ENCODE peak calls at places on chromosome 9, in nine cellular contexts. One of them, this sample, is unnamed.

GRCh38 chr9:95370064-95370463 is 52.6 kb upstream of the FANCC start:
- DNase-seq in suprapubic skin: no peak
- DNase-seq in psoas muscle: no peak
- DNase-seq in breast epithelium: no peak
- DNase-seq in brain microvascular endothelial cell: no peak
- DNase-seq in naive thymus-derived CD4-positive, alpha-beta T cell: no peak
- DNase-seq in MM.1S: no peak
- DNase-seq in testis: no peak
- DNase-seq in esophagus squamous epithelium: no peak
- DNase-seq in this sample: no peak

GRCh38 chr9:136674786-136675349 is 12.2 kb downstream of the EGFL7 start:
- DNase-seq in breast epithelium: no peak
- DNase-seq in esophagus squamous epithelium: no peak
- DNase-seq in MM.1S: no peak
- DNase-seq in psoas muscle: no peak
- DNase-seq in naive thymus-derived CD4-positive, alpha-beta T cell: no peak
- DNase-seq in testis: no peak
- DNase-seq in suprapubic skin: no peak
- DNase-seq in brain microvascular endothelial cell: no peak
- DNase-seq in this sample: no peak

GRCh38 chr9:118578467-118578866 is 790.8 kb downstream of the BRINP1 start:
- DNase-seq in psoas muscle: no peak
- DNase-seq in testis: no peak
- DNase-seq in MM.1S: no peak
- DNase-seq in brain microvascular endothelial cell: peak
- DNase-seq in suprapubic skin: no peak
- DNase-seq in esophagus squamous epithelium: no peak
- DNase-seq in breast epithelium: no peak
- DNase-seq in naive thymus-derived CD4-positive, alpha-beta T cell: no peak
- DNase-seq in this sample: peak

GRCh38 chr9:94127806-94128205 is 43.5 kb downstream of the PTPDC1 start:
- DNase-seq in testis: no peak
- DNase-seq in brain microvascular endothelial cell: no peak
- DNase-seq in esophagus squamous epithelium: no peak
- DNase-seq in suprapubic skin: no peak
- DNase-seq in breast epithelium: no peak
- DNase-seq in psoas muscle: no peak
- DNase-seq in MM.1S: no peak
- DNase-seq in naive thymus-derived CD4-positive, alpha-beta T cell: no peak
- DNase-seq in this sample: no peak

GRCh38 chr9:83628540-83628939 is 5.6 kb downstream of the IDNK start:
- DNase-seq in naive thymus-derived CD4-positive, alpha-beta T cell: no peak
- DNase-seq in esophagus squamous epithelium: no peak
- DNase-seq in testis: no peak
- DNase-seq in psoas muscle: no peak
- DNase-seq in suprapubic skin: no peak
- DNase-seq in MM.1S: no peak
- DNase-seq in brain microvascular endothelial cell: no peak
- DNase-seq in breast epithelium: no peak
- DNase-seq in this sample: no peak

GRCh38 chr9:134367061-134367460 is 40.8 kb downstream of the RXRA start:
- DNase-seq in suprapubic skin: no peak
- DNase-seq in brain microvascular endothelial cell: no peak
- DNase-seq in psoas muscle: no peak
- DNase-seq in testis: no peak
- DNase-seq in naive thymus-derived CD4-positive, alpha-beta T cell: no peak
- DNase-seq in esophagus squamous epithelium: no peak
- DNase-seq in breast epithelium: no peak
- DNase-seq in MM.1S: no peak
- DNase-seq in this sample: no peak

GRCh38 chr9:93136693-93137092 is 2.6 kb upstream of the NINJ1 start:
- DNase-seq in psoas muscle: peak
- DNase-seq in naive thymus-derived CD4-positive, alpha-beta T cell: no peak
- DNase-seq in esophagus squamous epithelium: no peak
- DNase-seq in breast epithelium: no peak
- DNase-seq in brain microvascular endothelial cell: no peak
- DNase-seq in MM.1S: no peak
- DNase-seq in suprapubic skin: no peak
- DNase-seq in testis: no peak
- DNase-seq in this sample: no peak

GRCh38 chr9:114423181-114423580 is 35.4 kb upstream of the AKNA start:
- DNase-seq in MM.1S: no peak
- DNase-seq in esophagus squamous epithelium: no peak
- DNase-seq in breast epithelium: no peak
- DNase-seq in testis: no peak
- DNase-seq in suprapubic skin: no peak
- DNase-seq in brain microvascular endothelial cell: no peak
- DNase-seq in psoas muscle: no peak
- DNase-seq in naive thymus-derived CD4-positive, alpha-beta T cell: no peak
- DNase-seq in this sample: no peak

GRCh38 chr9:97052735-97053134 is 13.8 kb upstream of the CTSV start:
- DNase-seq in testis: no peak
- DNase-seq in brain microvascular endothelial cell: no peak
- DNase-seq in psoas muscle: no peak
- DNase-seq in naive thymus-derived CD4-positive, alpha-beta T cell: no peak
- DNase-seq in MM.1S: no peak
- DNase-seq in esophagus squamous epithelium: no peak
- DNase-seq in suprapubic skin: no peak
- DNase-seq in breast epithelium: no peak
- DNase-seq in this sample: no peak

DNA sequence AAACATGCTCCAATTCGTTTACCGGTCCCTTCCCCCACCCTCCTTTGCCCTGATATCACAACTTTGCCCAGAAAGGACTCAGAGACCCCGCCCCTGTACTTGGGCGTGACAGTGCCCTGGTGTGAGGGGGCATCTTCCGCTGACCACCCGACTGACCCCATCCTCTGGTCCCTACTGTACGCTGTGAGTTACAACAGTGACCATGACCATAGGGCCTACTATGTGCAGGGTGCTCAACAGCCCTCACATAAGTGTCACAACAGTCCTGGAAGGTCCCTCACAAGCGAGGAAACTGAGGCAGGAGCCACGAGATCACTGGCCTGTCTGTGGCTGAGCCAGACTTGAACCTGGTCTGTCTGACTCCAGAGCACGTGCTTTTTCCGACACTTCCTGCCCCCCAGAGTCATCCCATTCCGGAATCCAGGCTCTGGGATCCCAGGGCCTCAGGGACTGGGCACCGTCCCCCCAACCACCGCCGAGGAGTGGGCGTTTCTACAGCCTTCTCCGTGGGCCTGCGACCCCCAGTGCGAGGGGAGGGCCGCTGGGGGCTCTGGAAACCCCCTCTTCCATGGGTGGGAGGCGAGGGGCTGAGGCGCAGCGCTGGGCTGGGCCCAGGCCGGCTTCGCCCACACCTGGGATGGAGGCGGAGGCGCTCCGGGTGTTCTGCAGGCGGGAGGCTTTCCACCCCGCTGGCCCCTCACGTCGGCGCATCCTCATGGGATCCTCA is 45.7 kb upstream of the GGTA1 start:
- DNase-seq in testis: no peak
- DNase-seq in esophagus squamous epithelium: no peak
- DNase-seq in brain microvascular endothelial cell: no peak
- DNase-seq in naive thymus-derived CD4-positive, alpha-beta T cell: no peak
- DNase-seq in MM.1S: no peak
- DNase-seq in breast epithelium: no peak
- DNase-seq in suprapubic skin: no peak
- DNase-seq in psoas muscle: peak
- DNase-seq in this sample: no peak
- H3K4me3 ChIP-seq in testis: peak
- H3K4me3 ChIP-seq in esophagus squamous epithelium: no peak
- H3K4me3 ChIP-seq in brain microvascular endothelial cell: no peak
- H3K4me3 ChIP-seq in naive thymus-derived CD4-positive, alpha-beta T cell: no peak
- H3K4me3 ChIP-seq in MM.1S: no peak
- H3K4me3 ChIP-seq in breast epithelium: peak
- H3K4me3 ChIP-seq in suprapubic skin: no peak
- H3K4me3 ChIP-seq in psoas muscle: no peak
- H3K4me3 ChIP-seq in this sample: no peak

DNA sequence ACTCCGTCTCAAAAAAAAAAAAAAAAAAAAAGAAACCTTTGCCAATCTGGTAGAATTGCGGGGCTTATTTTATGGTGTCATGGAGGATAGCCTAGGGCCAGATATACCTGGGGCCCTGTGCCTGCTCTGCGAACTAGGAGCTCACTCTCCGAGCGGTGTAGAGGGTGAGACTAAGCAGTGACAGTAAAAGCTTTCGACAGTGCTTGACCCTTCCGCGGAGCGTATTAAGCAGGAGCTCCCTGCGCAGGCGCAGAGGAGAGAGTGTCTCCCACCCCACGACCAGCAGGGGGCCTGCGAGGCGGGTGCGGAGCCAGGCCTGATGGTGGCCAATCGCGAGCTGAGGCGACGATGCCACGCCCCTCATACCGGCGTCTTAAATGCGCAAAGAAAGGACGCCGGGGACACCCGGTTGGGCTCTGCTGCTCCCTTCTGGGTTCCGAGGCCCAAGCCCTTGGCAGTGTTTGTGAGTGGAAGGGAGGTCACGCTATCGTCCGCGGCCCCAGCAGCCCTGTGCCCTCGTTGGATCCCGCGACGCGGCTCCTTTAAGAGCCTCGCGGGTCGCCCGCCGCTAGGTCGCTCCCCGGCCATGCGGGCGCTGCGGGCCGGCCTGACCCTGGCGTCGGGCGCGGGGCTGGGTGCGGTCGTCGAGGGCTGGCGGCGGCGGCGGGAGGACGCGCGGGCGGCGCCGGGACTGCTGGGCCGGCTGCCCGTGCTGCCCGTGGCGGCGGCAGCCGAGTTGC is at the start of gene ENDOG:
- DNase-seq in esophagus squamous epithelium: peak
- DNase-seq in psoas muscle: peak
- DNase-seq in suprapubic skin: peak
- DNase-seq in breast epithelium: peak
- DNase-seq in naive thymus-derived CD4-positive, alpha-beta T cell: peak
- DNase-seq in brain microvascular endothelial cell: peak
- DNase-seq in MM.1S: peak
- DNase-seq in testis: peak
- DNase-seq in this sample: peak
- H3K4me3 ChIP-seq in esophagus squamous epithelium: peak
- H3K4me3 ChIP-seq in psoas muscle: peak
- H3K4me3 ChIP-seq in suprapubic skin: peak
- H3K4me3 ChIP-seq in breast epithelium: peak
- H3K4me3 ChIP-seq in naive thymus-derived CD4-positive, alpha-beta T cell: peak
- H3K4me3 ChIP-seq in brain microvascular endothelial cell: peak
- H3K4me3 ChIP-seq in MM.1S: peak
- H3K4me3 ChIP-seq in testis: peak
- H3K4me3 ChIP-seq in this sample: peak

DNA sequence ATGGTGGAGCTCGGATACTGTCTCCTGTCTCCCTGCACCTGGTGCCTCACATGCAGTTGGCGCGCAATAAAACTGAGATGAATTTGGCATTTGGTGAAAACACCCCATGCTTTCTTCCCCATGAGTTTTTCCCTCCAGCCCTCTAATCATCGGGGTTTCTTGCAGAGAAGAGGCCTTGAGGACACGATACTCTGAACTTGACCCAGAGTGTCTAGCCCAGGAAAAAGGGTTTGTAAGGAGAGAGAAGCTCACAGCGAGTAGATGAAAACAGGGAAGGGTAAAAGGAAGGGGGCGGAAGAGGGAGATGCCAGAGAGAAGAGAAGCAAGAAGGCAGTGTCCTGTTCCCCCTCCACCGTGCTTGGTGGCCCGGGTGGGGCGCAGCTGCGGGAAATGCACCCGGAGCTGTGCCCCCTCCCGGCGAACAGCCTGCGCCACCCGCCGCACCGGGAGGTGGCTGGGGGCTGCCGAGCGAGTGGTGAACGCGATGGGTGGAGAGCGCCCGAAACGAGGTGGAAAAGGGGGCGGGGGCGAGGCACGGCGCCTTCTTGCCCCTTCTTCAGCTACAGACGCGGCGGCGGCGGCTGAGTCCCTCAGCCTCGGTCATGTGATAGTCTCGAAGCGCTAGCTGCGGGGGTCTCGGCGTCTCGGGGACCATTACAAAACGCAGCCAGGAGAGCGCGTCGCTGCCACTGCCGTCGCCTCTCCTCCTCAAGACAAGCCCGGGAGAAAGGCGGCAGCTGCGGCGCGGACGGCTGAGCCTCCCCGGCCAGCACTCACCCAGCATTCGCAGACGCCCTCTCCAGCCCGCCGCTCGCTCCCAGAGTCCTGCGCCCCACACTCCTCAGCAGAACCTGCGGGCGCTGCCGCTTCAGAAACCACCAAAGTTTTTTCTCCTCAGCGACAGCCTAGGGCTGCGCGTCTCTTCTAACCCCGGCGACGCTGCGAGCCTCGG is 1.1 kb upstream of the FOXB2 start:
- DNase-seq in esophagus squamous epithelium: no peak
- DNase-seq in brain microvascular endothelial cell: no peak
- DNase-seq in breast epithelium: no peak
- DNase-seq in suprapubic skin: no peak
- DNase-seq in naive thymus-derived CD4-positive, alpha-beta T cell: no peak
- DNase-seq in psoas muscle: no peak
- DNase-seq in MM.1S: no peak
- DNase-seq in testis: no peak
- DNase-seq in this sample: no peak
- H3K4me3 ChIP-seq in esophagus squamous epithelium: peak
- H3K4me3 ChIP-seq in brain microvascular endothelial cell: no peak
- H3K4me3 ChIP-seq in breast epithelium: peak
- H3K4me3 ChIP-seq in suprapubic skin: peak
- H3K4me3 ChIP-seq in naive thymus-derived CD4-positive, alpha-beta T cell: no peak
- H3K4me3 ChIP-seq in psoas muscle: peak
- H3K4me3 ChIP-seq in MM.1S: no peak
- H3K4me3 ChIP-seq in testis: peak
- H3K4me3 ChIP-seq in this sample: no peak

GRCh38 chr9:129990269-129991005 is 52.6 kb downstream of the FNBP1 start:
- DNase-seq in testis: peak
- DNase-seq in brain microvascular endothelial cell: no peak
- DNase-seq in naive thymus-derived CD4-positive, alpha-beta T cell: peak
- DNase-seq in psoas muscle: no peak
- DNase-seq in suprapubic skin: no peak
- DNase-seq in MM.1S: no peak
- DNase-seq in breast epithelium: no peak
- DNase-seq in esophagus squamous epithelium: no peak
- DNase-seq in this sample: no peak
- H3K4me3 ChIP-seq in testis: no peak
- H3K4me3 ChIP-seq in brain microvascular endothelial cell: no peak
- H3K4me3 ChIP-seq in naive thymus-derived CD4-positive, alpha-beta T cell: peak
- H3K4me3 ChIP-seq in psoas muscle: no peak
- H3K4me3 ChIP-seq in suprapubic skin: no peak
- H3K4me3 ChIP-seq in MM.1S: no peak
- H3K4me3 ChIP-seq in breast epithelium: no peak
- H3K4me3 ChIP-seq in esophagus squamous epithelium: no peak
- H3K4me3 ChIP-seq in this sample: no peak

GRCh38 chr9:129414377-129415021 is 206.4 kb downstream of the C9orf50 start:
- DNase-seq in testis: peak
- DNase-seq in brain microvascular endothelial cell: peak
- DNase-seq in suprapubic skin: no peak
- DNase-seq in psoas muscle: peak
- DNase-seq in esophagus squamous epithelium: no peak
- DNase-seq in breast epithelium: no peak
- DNase-seq in MM.1S: no peak
- DNase-seq in naive thymus-derived CD4-positive, alpha-beta T cell: peak
- DNase-seq in this sample: no peak
- H3K4me3 ChIP-seq in testis: peak
- H3K4me3 ChIP-seq in brain microvascular endothelial cell: no peak
- H3K4me3 ChIP-seq in suprapubic skin: peak
- H3K4me3 ChIP-seq in psoas muscle: peak
- H3K4me3 ChIP-seq in esophagus squamous epithelium: peak
- H3K4me3 ChIP-seq in breast epithelium: peak
- H3K4me3 ChIP-seq in MM.1S: peak
- H3K4me3 ChIP-seq in naive thymus-derived CD4-positive, alpha-beta T cell: peak
- H3K4me3 ChIP-seq in this sample: peak